ENCODE peak calls at places on chromosome 1, in four cellular contexts. C, F, Y and X are unnamed samples.

GRCh38 chr1:147168626-147169058 is 3.6 kb downstream of the PRKAB2 start:
- DNase-seq in C (no peak), F (peak), Y (no peak), X (no peak)

GRCh38 chr1:160427625-160428024 is 27.3 kb downstream of the VANGL2 start:
- DNase-seq in C (no peak), F (no peak), Y (no peak), X (no peak)

GRCh38 chr1:182054698-182055326 is 6.7 kb downstream of the ZNF648 start:
- DNase-seq in C (peak), F (peak), Y (no peak), X (no peak)

GRCh38 chr1:206464456-206464964 is 5.8 kb upstream of the IKBKE start:
- DNase-seq in C (no peak), F (peak), Y (peak), X (peak)

GRCh38 chr1:110040548-110040947 is 6.1 kb downstream of the STRIP1 start:
- DNase-seq in C (no peak), F (no peak), Y (no peak), X (no peak)

GRCh38 chr1:64864018-64864945 is 102.1 kb downstream of the JAK1 start:
- DNase-seq in C (peak), F (no peak), Y (no peak), X (no peak)

GRCh38 chr1:236107121-236107907 is 35.0 kb upstream of the GPR137B start:
- DNase-seq in C (no peak), F (no peak), Y (no peak), X (no peak)

GRCh38 chr1:205477759-205478247 is 22.0 kb upstream of the BLACAT1 start:
- DNase-seq in C (no peak), F (peak), Y (no peak), X (peak)

GRCh38 chr1:92708368-92708950 is 76.4 kb downstream of the EVI5 start:
- DNase-seq in C (no peak), F (no peak), Y (no peak), X (no peak)

GRCh38 chr1:207034208-207034607 is 1.7 kb upstream of the C1orf116 start:
- DNase-seq in C (no peak), F (no peak), Y (peak), X (no peak)